ENCODE peak calls at places on chromosomes 16 and 17, in six cellular contexts. K, O, F, P, Y and V are unnamed samples. For H3K27me3, the result is how much of the 10 kb centered on the place peaks cover.

GRCh38 chr16:55250641-55251550 is 73.1 kb upstream of the IRX6 start:
- DNase-seq in K (no peak), O (no peak), F (no peak), P (peak), Y (no peak), V (no peak)

GRCh38 chr17:17783825-17784598 is 52.8 kb downstream of the SREBF1 start:
- DNase-seq in K (peak), O (peak), F (peak), P (peak), Y (peak), V (no peak)

GRCh38 chr16:1825864-1826690 is 548 bp downstream of the HAGH start:
- DNase-seq in K (peak), O (no peak), F (no peak), P (peak), Y (peak), V (no peak)

GRCh38 chr16:68363847-68364600 is 53.2 kb downstream of the PRMT7 start:
- DNase-seq in K (no peak), O (no peak), F (no peak), P (peak), Y (no peak), V (no peak)

GRCh38 chr16:89870440-89870839 is 3.0 kb upstream of the TCF25 start:
- DNase-seq in K (no peak), O (no peak), F (no peak), P (no peak), Y (no peak), V (no peak)

GRCh38 chr16:67529639-67530012 is 997 bp downstream of the RIPOR1 start:
- DNase-seq in K (no peak), O (no peak), F (no peak), P (peak), Y (no peak), V (no peak)

GRCh38 chr17:4676777-4677176 is 27.2 kb downstream of the PELP1 start:
- DNase-seq in K (no peak), O (no peak), F (no peak), P (no peak), Y (no peak), V (no peak)

GRCh38 chr16:68357521-68357922 is 46.7 kb downstream of the PRMT7 start:
- DNase-seq in K (no peak), O (no peak), F (no peak), P (no peak), Y (no peak), V (no peak)

GRCh38 chr17:76935331-76935730 is 67.1 kb downstream of the MGAT5B start:
- DNase-seq in K (no peak), O (no peak), F (no peak), P (peak), Y (peak), V (peak)

GRCh38 chr17:42608692-42609181 is 437 bp downstream of the RETREG3 start:
- DNase-seq in K (no peak), O (no peak), F (no peak), P (no peak), Y (no peak), V (no peak)

GRCh38 chr17:75899353-75899752 is 2.6 kb upstream of the TRIM65 start:
- DNase-seq in K (no peak), O (no peak), F (no peak), P (no peak), Y (no peak), V (no peak)

GRCh38 chr16:56637814-56638750 is at the start of gene MT1A:
- DNase-seq in K (peak), O (no peak), F (peak), P (peak), Y (peak), V (no peak)

GRCh38 chr16:19583665-19584300 is 28.3 kb downstream of the VPS35L start:
- DNase-seq in K (peak), O (no peak), F (no peak), P (peak), Y (peak), V (no peak)
- TF ChIP-seq CTCF in K (peak), O (peak), F (peak), P (peak), Y (peak), V (peak)

DNA sequence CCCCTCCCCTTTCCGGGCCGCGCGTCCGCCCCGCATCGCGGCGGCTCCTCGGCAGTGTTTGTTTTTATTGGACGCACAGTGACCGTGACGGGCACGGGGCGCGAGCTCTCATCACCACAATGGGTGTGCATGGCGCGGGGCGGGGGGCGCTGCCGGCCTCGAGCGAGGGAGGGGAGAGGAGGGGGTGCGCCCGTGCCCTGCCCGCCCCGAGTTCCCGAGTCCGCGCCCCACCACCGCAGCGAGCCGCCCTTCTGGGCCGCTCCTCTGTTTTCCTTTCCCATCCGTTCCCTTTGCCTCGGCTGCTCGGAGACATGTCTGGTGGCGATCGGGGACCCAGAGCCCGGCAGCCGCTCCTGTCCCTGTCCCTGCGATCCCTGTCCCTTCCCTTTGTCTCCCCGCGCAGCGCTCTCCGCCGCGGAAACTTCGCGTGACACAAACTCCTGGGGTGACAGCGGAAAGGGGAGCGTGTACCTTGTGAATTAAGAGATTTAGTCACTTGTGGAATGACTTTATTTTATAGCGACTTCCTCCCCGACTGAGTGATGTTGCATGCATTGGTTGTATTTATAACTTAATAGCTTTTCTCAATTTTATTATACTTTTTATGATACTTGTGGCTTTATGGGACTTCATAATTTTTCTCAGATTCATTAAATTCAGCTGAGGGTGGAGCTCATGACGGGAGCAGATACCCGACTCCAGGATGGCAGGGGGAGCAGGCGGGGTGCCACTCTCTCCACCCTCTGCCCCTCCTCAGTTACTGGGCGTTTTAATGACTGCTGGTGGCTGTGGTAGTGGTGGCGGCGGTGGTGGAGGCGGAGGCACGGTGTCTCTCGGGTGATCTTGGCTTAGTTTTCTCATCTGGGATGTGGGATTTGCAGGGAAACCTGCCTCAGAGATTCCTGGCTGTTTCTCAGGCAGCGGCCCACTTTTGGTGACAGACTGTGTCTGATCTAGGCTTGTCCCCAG is 40.8 kb downstream of the MRM1 start:
- DNase-seq in K (no peak), O (no peak), F (no peak), P (no peak), Y (no peak), V (no peak)
- H3K27me3 ChIP-seq in K (half or more), O (under half), F (half or more), P (half or more), Y (half or more), V (half or more)

GRCh38 chr16:52469775-52470174 is 77.2 kb downstream of the TOX3 start:
- DNase-seq in K (no peak), O (no peak), F (no peak), P (peak), Y (peak), V (no peak)

GRCh38 chr16:52470601-52471000 is 76.3 kb downstream of the TOX3 start:
- DNase-seq in K (no peak), O (no peak), F (no peak), P (no peak), Y (no peak), V (no peak)

GRCh38 chr16:52474679-52475078 is 72.3 kb downstream of the TOX3 start:
- DNase-seq in K (no peak), O (no peak), F (no peak), P (no peak), Y (no peak), V (no peak)

GRCh38 chr16:52469091-52469490 is 77.9 kb downstream of the TOX3 start:
- DNase-seq in K (no peak), O (no peak), F (no peak), P (no peak), Y (no peak), V (no peak)

DNA sequence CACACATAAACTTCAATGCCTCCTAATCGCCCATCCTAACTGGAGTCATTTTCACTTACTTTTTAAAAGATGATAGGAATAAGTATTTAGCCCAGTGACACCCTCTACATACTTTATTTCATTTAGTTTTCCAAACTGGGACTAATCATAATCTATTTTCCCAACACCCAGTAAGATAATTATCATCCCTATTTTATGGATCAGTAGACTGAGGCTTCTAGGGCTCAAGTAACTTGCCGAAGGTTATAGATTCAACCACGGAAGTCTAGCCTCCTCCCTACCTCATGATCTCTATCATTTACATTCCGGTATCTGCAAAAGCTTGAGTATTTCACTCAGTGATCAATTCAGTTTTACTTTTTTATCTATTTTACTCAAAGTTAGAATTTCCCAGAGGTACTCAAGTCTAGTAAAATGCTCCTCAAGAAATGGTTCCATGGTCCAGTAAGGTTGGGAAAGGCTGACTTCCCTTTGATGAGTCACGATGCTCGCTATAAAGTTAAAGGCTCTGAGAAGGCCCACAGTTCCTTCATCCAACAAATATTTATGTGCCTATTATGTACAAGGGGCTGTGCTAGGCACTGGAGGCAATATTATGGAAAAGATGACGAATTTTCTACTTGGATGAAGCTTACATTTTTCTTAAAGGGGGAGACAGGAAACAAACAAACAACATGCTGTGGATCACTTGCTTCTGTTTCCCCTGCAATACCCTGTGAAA is 75.1 kb downstream of the TOX3 start:
- DNase-seq in K (no peak), O (no peak), F (no peak), P (peak), Y (no peak), V (no peak)
- TF ChIP-seq CTCF in K (no peak), O (no peak), F (no peak), P (no peak), Y (no peak), V (no peak)

GRCh38 chr16:32116080-32116479 is 137.0 kb upstream of the TP53TG3D start:
- DNase-seq in K (no peak), O (no peak), F (no peak), P (peak), Y (no peak), V (no peak)
- H3K27me3 ChIP-seq in K (under half), O (under half), F (under half), P (under half), Y (under half), V (under half)

GRCh38 chr16:46857261-46857962 is 26.4 kb upstream of the C16orf87 start:
- DNase-seq in K (no peak), O (no peak), F (no peak), P (peak), Y (peak), V (no peak)
- TF ChIP-seq CTCF in K (peak), O (peak), F (peak), P (peak), Y (peak), V (peak)

DNA sequence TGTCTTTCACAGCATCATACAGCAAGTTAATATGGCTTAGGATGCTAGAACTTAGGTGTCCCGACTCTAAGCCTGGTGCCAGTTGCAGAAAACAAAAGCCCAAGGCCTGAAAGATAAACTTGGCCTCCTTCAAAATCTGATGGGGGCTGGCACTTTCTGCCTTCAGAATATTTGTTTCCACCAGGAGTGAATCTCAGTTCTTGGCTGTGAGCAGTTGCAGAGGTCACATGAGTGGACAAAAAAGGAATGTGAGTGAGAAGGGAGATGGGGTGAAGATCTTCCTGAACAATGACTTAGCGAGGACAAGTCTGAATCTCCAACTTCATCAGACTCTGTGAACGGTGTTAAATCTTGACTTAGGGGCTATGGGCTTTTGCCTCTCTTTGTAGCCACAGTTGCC is 46.6 kb downstream of the HOXB1 start:
- DNase-seq in K (no peak), O (no peak), F (no peak), P (no peak), Y (peak), V (no peak)
- H3K27me3 ChIP-seq in K (under half), O (under half), F (under half), P (under half), Y (under half), V (under half)

GRCh38 chr17:29117440-29117753 is 62.8 kb downstream of the MYO18A start:
- DNase-seq in K (no peak), O (no peak), F (no peak), P (no peak), Y (no peak), V (no peak)
- TF ChIP-seq CTCF in K (no peak), O (no peak), F (no peak), P (no peak), Y (no peak), V (no peak)

DNA sequence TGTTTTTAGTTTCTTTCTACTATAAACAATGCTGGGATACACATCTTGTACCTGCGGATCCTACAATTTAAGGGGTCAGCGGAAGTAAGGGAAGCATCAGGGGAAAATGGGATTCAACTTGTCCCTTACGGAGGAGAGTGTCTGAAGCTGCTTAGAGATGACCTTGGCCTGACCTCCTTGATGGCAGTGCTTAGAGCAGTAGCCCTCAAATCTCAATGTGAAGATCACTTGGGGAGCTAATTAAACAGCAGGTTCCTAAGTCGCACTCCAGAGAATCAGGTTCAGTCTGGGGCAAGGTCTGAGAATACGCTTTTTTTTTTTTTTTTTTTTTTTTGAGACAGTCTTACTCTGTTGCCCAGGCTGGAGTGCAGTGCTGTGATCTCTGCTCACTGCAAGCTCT is 9.6 kb upstream of the METTL16 start:
- DNase-seq in K (no peak), O (no peak), F (no peak), P (no peak), Y (no peak), V (no peak)
- H3K27me3 ChIP-seq in K (under half), O (under half), F (under half), P (under half), Y (under half), V (under half)

GRCh38 chr17:79836952-79837887 is 2.0 kb downstream of the CBX4 start:
- DNase-seq in K (peak), O (no peak), F (no peak), P (peak), Y (peak), V (no peak)
- TF ChIP-seq CTCF in K (peak), O (no peak), F (no peak), P (peak), Y (no peak), V (peak)